ENCODE peak calls at places on chromosomes 11 and 22, in nine cellular contexts. S is hypothalamus, R is glomerular endothelial cell, I is fibroblast of mammary gland, L is midbrain, E is Caki2, T is T-helper 9 cell, C is AG08395, V is iris pigment epithelial cell. U is an unnamed sample.
A peak's percentile ranks its signal among the peaks of the same experiment; 100 is the strongest.

GRCh38 chr22:37088108-37088605 is 21.4 kb downstream of the TMPRSS6 start:
- DNase-seq in S (no peak), V (no peak), C (peak; percentile 25), I (peak; percentile 21), T (no peak), R (no peak), L (no peak), E (no peak), U (peak; percentile 19)

GRCh38 chr11:10627816-10628215 is 59.4 kb upstream of the LYVE1 start:
- DNase-seq in I (no peak), L (no peak), S (no peak), E (no peak), R (no peak), C (no peak), V (no peak), T (no peak), U (no peak)

GRCh38 chr11:69310934-69311766 is 17.2 kb downstream of the MYEOV start:
- DNase-seq in L (no peak), R (no peak), C (no peak), V (no peak), T (no peak), E (no peak), S (no peak), I (no peak), U (no peak)

GRCh38 chr11:61254403-61255025 is 13.5 kb downstream of the PGA5 start:
- DNase-seq in V (peak; percentile 59), L (peak; percentile 51), R (no peak), E (peak; percentile 38), T (peak; percentile 43), I (peak; percentile 66), S (peak; percentile 13), C (peak; percentile 88), U (peak; percentile 56)

GRCh38 chr11:95222817-95223216 is 8.2 kb downstream of the SESN3 start:
- DNase-seq in I (no peak), L (no peak), V (no peak), T (no peak), E (no peak), R (no peak), C (no peak), S (no peak), U (no peak)

GRCh38 chr11:102599642-102600261 is 25.4 kb downstream of the MMP20 start:
- DNase-seq in R (peak; percentile 84), C (peak; percentile 79), T (no peak), E (peak; percentile 97), I (peak; percentile 97), L (no peak), S (no peak), V (peak; percentile 96), U (peak; percentile 89)

GRCh38 chr11:8597182-8597581 is 3.2 kb upstream of the STK33 start:
- DNase-seq in C (peak; percentile 66), T (no peak), V (peak; percentile 79), R (no peak), S (no peak), E (peak; percentile 8), L (no peak), I (peak; percentile 91), U (peak; percentile 37)

GRCh38 chr11:63931045-63931444 is 7.8 kb upstream of the NAA40 start:
- DNase-seq in T (no peak), V (no peak), I (peak; percentile 18), C (no peak), R (no peak), L (no peak), E (no peak), S (no peak), U (peak; percentile 37)

GRCh38 chr11:64449381-64450167 is 90.6 kb downstream of the RPS6KA4 start:
- DNase-seq in R (no peak), I (peak; percentile 39), S (no peak), E (peak; percentile 61), C (peak; percentile 76), L (peak; percentile 7), V (peak; percentile 42), T (peak; percentile 56), U (peak; percentile 34)

GRCh38 chr11:74097838-74098237 is 73.0 kb downstream of the C2CD3 start:
- DNase-seq in I (no peak), V (no peak), S (no peak), E (no peak), L (no peak), T (no peak), C (no peak), R (no peak), U (no peak)